ENCODE peak calls at places on chromosome 3, in four cellular contexts. L, G, S and A are unnamed samples.

GRCh38 chr3:111917300-111917699 is 58.2 kb downstream of the PHLDB2 start:
- DNase-seq in L (no peak), G (no peak), S (no peak), A (peak; percentile 61)

GRCh38 chr3:151146731-151147091 is 56.3 kb downstream of the GPR171 start:
- DNase-seq in L (no peak), G (no peak), S (no peak), A (no peak)

GRCh38 chr3:23776352-23776891 is 29.3 kb upstream of the UBE2E1 start:
- DNase-seq in L (no peak), G (no peak), S (no peak), A (no peak)

GRCh38 chr3:71542548-71543370 is 40.8 kb downstream of the FOXP1 start:
- DNase-seq in L (no peak), G (no peak), S (peak; percentile 29), A (peak; percentile 18)

GRCh38 chr3:129888739-129889138 is 4.8 kb downstream of the TMCC1 start:
- DNase-seq in L (no peak), G (no peak), S (no peak), A (peak; percentile 48)

GRCh38 chr3:15812183-15812582 is 14.4 kb upstream of the ANKRD28 start:
- DNase-seq in L (no peak), G (no peak), S (no peak), A (no peak)

GRCh38 chr3:128482175-128482856 is 10.7 kb downstream of the GATA2 start:
- DNase-seq in L (no peak), G (no peak), S (no peak), A (no peak)

GRCh38 chr3:11544413-11545181 is 99.1 kb downstream of the VGLL4 start:
- DNase-seq in L (no peak), G (peak; percentile 23), S (no peak), A (no peak)

GRCh38 chr3:113890256-113890900 is 51.8 kb downstream of the GRAMD1C start:
- DNase-seq in L (no peak), G (peak; percentile 20), S (no peak), A (peak; percentile 30)

GRCh38 chr3:181487236-181487978 is 224.3 kb upstream of the SOX2 start:
- DNase-seq in L (no peak), G (no peak), S (no peak), A (no peak)

GRCh38 chr3:169283902-169284451 is 379.5 kb downstream of the MECOM start:
- DNase-seq in L (no peak), G (no peak), S (no peak), A (no peak)

GRCh38 chr3:122001892-122002291 is 20.2 kb downstream of the ILDR1 start:
- DNase-seq in L (no peak), G (no peak), S (no peak), A (no peak)

GRCh38 chr3:72451840-72452239 is 396.4 kb downstream of the SHQ1 start:
- DNase-seq in L (no peak), G (no peak), S (no peak), A (no peak)

GRCh38 chr3:77464106-77464688 is 424.3 kb downstream of the ROBO2 start:
- DNase-seq in L (no peak), G (no peak), S (no peak), A (no peak)

GRCh38 chr3:36744770-36745169 is 19.6 kb downstream of the DCLK3 start:
- DNase-seq in L (no peak), G (no peak), S (no peak), A (no peak)

GRCh38 chr3:170610321-170610884 is 24.5 kb upstream of the SLC7A14 start:
- DNase-seq in L (no peak), G (no peak), S (no peak), A (no peak)

GRCh38 chr3:161405836-161406235 is 34.5 kb upstream of the SPTSSB start:
- DNase-seq in L (no peak), G (no peak), S (no peak), A (no peak)

GRCh38 chr3:146148468-146148931 is 12.5 kb downstream of the PLOD2 start:
- DNase-seq in L (no peak), G (no peak), S (no peak), A (no peak)

GRCh38 chr3:9068044-9068443 is 104.8 kb upstream of the RAD18 start:
- DNase-seq in L (no peak), G (no peak), S (no peak), A (no peak)

GRCh38 chr3:13012228-13012691 is 61.0 kb downstream of the IQSEC1 start:
- DNase-seq in L (peak; percentile 84), G (no peak), S (no peak), A (no peak)

GRCh38 chr3:184727357-184728060 is 15.6 kb upstream of the MAGEF1 start:
- DNase-seq in L (no peak), G (peak; percentile 75), S (peak; percentile 72), A (peak; percentile 40)

GRCh38 chr3:42490243-42490642 is 12.2 kb upstream of the VIPR1 start:
- DNase-seq in L (peak; percentile 77), G (no peak), S (no peak), A (peak; percentile 62)

GRCh38 chr3:31562525-31562924 is 29.8 kb downstream of the STT3B start:
- DNase-seq in L (no peak), G (no peak), S (peak; percentile 18), A (no peak)

GRCh38 chr3:102979682-102980378 is 545.0 kb downstream of the ZPLD1 start:
- DNase-seq in L (no peak), G (no peak), S (no peak), A (peak; percentile 85)

GRCh38 chr3:8579943-8580342 is 64.7 kb downstream of the SSUH2 start:
- DNase-seq in L (no peak), G (no peak), S (no peak), A (no peak)

GRCh38 chr3:100844063-100844936 is 135.0 kb downstream of the TFG start:
- DNase-seq in L (no peak), G (no peak), S (no peak), A (no peak)

GRCh38 chr3:197380786-197381185 is 82.4 kb upstream of the DLG1 start:
- DNase-seq in L (no peak), G (no peak), S (no peak), A (no peak)

GRCh38 chr3:179015551-179016020 is 56.0 kb downstream of the ZMAT3 start:
- DNase-seq in L (peak; percentile 93), G (peak; percentile 81), S (peak; percentile 64), A (peak; percentile 70)

GRCh38 chr3:5510300-5510699 is 322.8 kb downstream of the EDEM1 start:
- DNase-seq in L (no peak), G (no peak), S (no peak), A (no peak)

GRCh38 chr3:18446067-18446793 is 21.1 kb upstream of the SATB1 start:
- DNase-seq in L (no peak), G (no peak), S (no peak), A (no peak)

GRCh38 chr3:148309390-148310035 is 388.2 kb upstream of the AGTR1 start:
- DNase-seq in L (no peak), G (peak; percentile 46), S (no peak), A (peak; percentile 7)

GRCh38 chr3:47578691-47579632 is at the start of gene CSPG5:
- DNase-seq in L (no peak), G (no peak), S (peak; percentile 80), A (no peak)

GRCh38 chr3:177557561-177557960 is 360.3 kb upstream of the TBL1XR1 start:
- DNase-seq in L (no peak), G (no peak), S (no peak), A (no peak)

GRCh38 chr3:38039101-38039898 is at the start of gene DLEC1:
- DNase-seq in L (no peak), G (no peak), S (peak; percentile 61), A (no peak)

GRCh38 chr3:177362646-177363045 is 165.4 kb upstream of the TBL1XR1 start:
- DNase-seq in L (no peak), G (no peak), S (no peak), A (no peak)

GRCh38 chr3:111695584-111696213 is 100.6 kb upstream of the ZBED2 start:
- DNase-seq in L (no peak), G (peak; percentile 15), S (no peak), A (peak; percentile 67)

GRCh38 chr3:115800489-115801080 is 177.3 kb downstream of the GAP43 start:
- DNase-seq in L (no peak), G (no peak), S (no peak), A (peak; percentile 76)

GRCh38 chr3:27643355-27643754 is 78.8 kb downstream of the EOMES start:
- DNase-seq in L (no peak), G (no peak), S (no peak), A (no peak)

GRCh38 chr3:9168230-9168629 is 81.2 kb downstream of the SRGAP3 start:
- DNase-seq in L (peak; percentile 84), G (no peak), S (no peak), A (no peak)

DNA sequence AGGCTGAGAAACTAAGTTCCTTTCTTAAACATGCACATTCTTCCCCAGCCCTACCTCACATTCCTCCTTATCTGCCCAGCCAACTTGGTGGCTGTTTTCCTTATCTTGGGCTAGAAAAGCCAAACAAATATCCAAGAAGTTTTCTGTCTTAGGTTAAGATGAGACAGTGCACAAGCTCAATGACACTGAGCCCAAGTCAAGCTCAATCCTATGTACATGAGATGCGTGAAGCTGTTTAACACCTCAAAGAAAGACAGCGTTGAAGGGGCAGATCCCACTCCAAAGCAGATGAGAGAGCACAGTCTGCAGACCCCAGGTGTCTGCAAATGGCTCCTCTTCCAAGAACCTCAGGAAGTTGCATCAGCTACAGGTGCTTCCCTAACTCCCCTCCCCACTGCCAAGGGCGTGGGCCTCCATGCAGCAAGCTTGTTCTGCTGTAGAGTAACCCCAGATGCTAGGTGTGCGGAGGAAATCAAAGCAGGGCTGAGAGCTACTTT is 16.6 kb downstream of the LRRC2 start:
- DNase-seq in L (no peak), G (no peak), S (peak; percentile 59), A (no peak)
- TF ChIP-seq POLR2AphosphoS2 in L (no peak), G (no peak), S (no peak), A (no peak)

GRCh38 chr3:189598530-189598929 is 32.7 kb upstream of the TP63 start:
- DNase-seq in L (no peak), G (no peak), S (no peak), A (no peak)
- TF ChIP-seq POLR2AphosphoS2 in L (no peak), G (no peak), S (no peak), A (no peak)

GRCh38 chr3:88059380-88060160 is 515 bp downstream of the ZNF654 start:
- DNase-seq in L (no peak), G (no peak), S (peak; percentile 20), A (no peak)
- TF ChIP-seq POLR2AphosphoS2 in L (no peak), G (no peak), S (no peak), A (no peak)

DNA sequence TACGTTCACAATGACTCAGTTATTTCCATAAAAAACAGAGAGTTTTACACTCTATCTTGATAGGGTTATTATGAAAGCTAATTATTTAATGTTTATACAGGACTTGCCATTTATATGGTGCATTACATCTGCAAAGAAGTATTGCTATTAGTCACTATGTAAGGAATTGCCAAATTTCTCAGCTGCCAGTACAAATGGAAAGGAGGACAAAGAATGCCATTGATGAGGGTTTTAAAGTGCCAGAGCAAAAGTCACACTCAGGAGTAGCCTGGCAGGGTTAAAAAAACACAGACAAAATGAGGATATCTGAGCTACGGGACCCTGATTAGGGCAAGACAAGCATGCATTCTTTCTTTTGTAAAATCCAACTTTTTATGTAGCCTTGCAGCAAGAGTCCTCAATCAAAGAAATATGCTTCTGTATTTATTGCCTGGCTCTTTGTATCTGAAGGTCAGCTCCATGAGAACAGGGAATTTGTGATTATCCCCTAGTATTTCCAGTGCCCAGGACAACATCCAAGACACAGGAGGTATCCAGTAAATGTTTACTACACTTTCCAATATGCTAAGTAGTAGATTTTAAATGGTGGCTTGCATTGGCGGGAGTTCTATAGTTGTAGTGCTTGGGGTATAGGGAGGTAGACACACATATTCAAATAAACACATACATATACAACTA is 1013.6 kb downstream of the ROBO1 start:
- DNase-seq in L (no peak), G (peak; percentile 84), S (no peak), A (no peak)
- TF ChIP-seq POLR2AphosphoS2 in L (no peak), G (no peak), S (no peak), A (no peak)